ENCODE peak calls at places on chromosome 11, in ten cellular contexts. E, Q, S, Y, M, D, A, I, V and T are unnamed samples.

GRCh38 chr11:59680287-59681154 is 11.7 kb upstream of the PATL1 start:
- DNase-seq in M (peak; percentile 44), Q (peak; percentile 75), I (peak; percentile 76), S (peak; percentile 85), V (peak; percentile 83), E (peak; percentile 82), Y (peak; percentile 20), A (peak; percentile 81), D (peak; percentile 54), T (peak; percentile 84)

GRCh38 chr11:77046060-77046501 is 11.9 kb downstream of the B3GNT6 start:
- DNase-seq in E (no peak), Y (no peak), I (peak; percentile 50), V (no peak), Q (peak; percentile 87), A (peak; percentile 5), M (no peak), S (peak; percentile 63), D (peak; percentile 70), T (peak; percentile 47)

GRCh38 chr11:2531987-2532703 is 87.3 kb downstream of the KCNQ1 start:
- DNase-seq in S (no peak), V (no peak), I (no peak), Y (no peak), M (no peak), E (no peak), A (no peak), D (no peak), Q (no peak), T (no peak)

GRCh38 chr11:121655481-121656332 is 202.9 kb upstream of the SORL1-AS1 start:
- DNase-seq in Q (peak; percentile 72), I (peak; percentile 85), D (peak; percentile 92), Y (peak; percentile 25), A (peak; percentile 99), E (peak; percentile 99), V (peak; percentile 99), S (peak; percentile 88), M (peak; percentile 80), T (peak; percentile 79)

GRCh38 chr11:35647535-35648092 is 15.0 kb upstream of the TRIM44 start:
- DNase-seq in Y (no peak), Q (no peak), I (no peak), M (no peak), E (no peak), V (no peak), A (no peak), D (no peak), S (no peak), T (no peak)

GRCh38 chr11:134261626-134262488 is 8.5 kb downstream of the ACAD8 start:
- DNase-seq in M (no peak), D (peak; percentile 57), Y (no peak), A (peak; percentile 25), V (no peak), Q (peak; percentile 51), S (peak; percentile 31), E (peak; percentile 16), I (no peak), T (peak; percentile 42)

GRCh38 chr11:120832609-120833221 is 191.2 kb upstream of the TBCEL start:
- DNase-seq in I (no peak), Y (no peak), Q (no peak), D (peak; percentile 40), M (no peak), E (no peak), A (no peak), V (no peak), S (no peak), T (no peak)

GRCh38 chr11:9566561-9567063 is 6.9 kb upstream of the WEE1 start:
- DNase-seq in D (no peak), A (peak; percentile 58), V (peak; percentile 88), Q (no peak), I (no peak), Y (no peak), S (peak; percentile 78), M (no peak), E (peak; percentile 58), T (no peak)

GRCh38 chr11:44737686-44738085 is 10.9 kb downstream of the TSPAN18 start:
- DNase-seq in D (no peak), Q (no peak), Y (no peak), A (no peak), I (no peak), E (no peak), M (no peak), S (no peak), V (no peak), T (no peak)

GRCh38 chr11:1299621-1300020 is 9.8 kb downstream of the TOLLIP start:
- DNase-seq in I (no peak), A (no peak), Y (no peak), M (peak; percentile 17), Q (no peak), E (no peak), D (no peak), S (no peak), V (no peak), T (no peak)

GRCh38 chr11:61347916-61348461 is 13.7 kb downstream of the CYB561A3 start:
- DNase-seq in M (no peak), Q (no peak), I (peak; percentile 57), S (no peak), V (no peak), A (peak; percentile 41), Y (no peak), D (no peak), E (no peak), T (no peak)

GRCh38 chr11:133818302-133818701 is 27.0 kb downstream of the SPATA19 start:
- DNase-seq in A (no peak), I (no peak), S (no peak), E (no peak), Y (no peak), D (no peak), Q (no peak), V (no peak), M (no peak), T (no peak)

GRCh38 chr11:63937713-63938480 is 905 bp upstream of the NAA40 start:
- DNase-seq in M (no peak), E (no peak), V (no peak), A (no peak), S (no peak), Q (peak; percentile 87), I (no peak), D (no peak), Y (no peak), T (peak; percentile 61)

DNA sequence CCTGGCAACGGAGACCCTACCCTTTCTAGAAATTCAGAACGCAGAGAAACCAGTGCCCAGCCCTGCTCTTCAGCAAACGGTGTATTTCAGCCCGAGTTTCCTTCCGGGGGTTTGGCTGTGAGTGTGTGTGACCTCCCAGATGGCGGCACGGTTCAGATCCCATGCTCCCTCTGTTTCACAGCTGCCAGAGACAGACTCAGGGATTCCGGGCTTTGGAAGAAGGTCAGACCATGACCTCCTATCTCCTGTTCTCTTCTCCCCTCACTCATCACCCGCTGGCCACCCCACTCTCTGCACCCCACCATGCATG is 256.3 kb upstream of the CADM1 start:
- DNase-seq in D (no peak), V (no peak), M (no peak), I (no peak), E (no peak), A (no peak), S (no peak), Q (no peak), Y (no peak), T (no peak)
- H3K4me3 ChIP-seq in D (peak overlapping the region; percentile 49), V (peak overlapping the region; percentile 53), M (peak overlapping the region; percentile 80), I (no peak overlapping the region), E (peak overlapping the region; percentile 53), A (no peak overlapping the region), S (peak overlapping the region; percentile 46), Q (no peak overlapping the region), Y (no peak overlapping the region), T (no peak overlapping the region)

GRCh38 chr11:112723676-112724075 is 237.5 kb upstream of the NCAM1 start:
- DNase-seq in M (no peak), Y (no peak), V (no peak), E (no peak), D (no peak), Q (no peak), S (no peak), A (no peak), I (no peak), T (no peak)

GRCh38 chr11:112715091-112715490 is 246.1 kb upstream of the NCAM1 start:
- DNase-seq in E (peak; percentile 42), Q (no peak), Y (no peak), A (no peak), M (no peak), S (no peak), D (no peak), I (no peak), V (no peak), T (no peak)

GRCh38 chr11:112722876-112723275 is 238.3 kb upstream of the NCAM1 start:
- DNase-seq in I (no peak), S (no peak), M (no peak), Y (no peak), A (no peak), Q (no peak), V (no peak), D (no peak), E (no peak), T (no peak)

GRCh38 chr11:112719736-112720525 is 241.3 kb upstream of the NCAM1 start:
- DNase-seq in A (no peak), Q (no peak), V (no peak), I (no peak), S (no peak), D (no peak), Y (no peak), M (no peak), E (peak; percentile 20), T (no peak)

GRCh38 chr11:112718483-112718882 is 242.7 kb upstream of the NCAM1 start:
- DNase-seq in I (no peak), Y (no peak), D (no peak), Q (no peak), V (no peak), A (no peak), E (peak; percentile 64), M (no peak), S (no peak), T (no peak)
- TF ChIP-seq CTCF in I (no peak), Y (no peak), D (no peak), Q (no peak), V (no peak), A (no peak), E (no peak), M (no peak), S (no peak), T (no peak)

DNA sequence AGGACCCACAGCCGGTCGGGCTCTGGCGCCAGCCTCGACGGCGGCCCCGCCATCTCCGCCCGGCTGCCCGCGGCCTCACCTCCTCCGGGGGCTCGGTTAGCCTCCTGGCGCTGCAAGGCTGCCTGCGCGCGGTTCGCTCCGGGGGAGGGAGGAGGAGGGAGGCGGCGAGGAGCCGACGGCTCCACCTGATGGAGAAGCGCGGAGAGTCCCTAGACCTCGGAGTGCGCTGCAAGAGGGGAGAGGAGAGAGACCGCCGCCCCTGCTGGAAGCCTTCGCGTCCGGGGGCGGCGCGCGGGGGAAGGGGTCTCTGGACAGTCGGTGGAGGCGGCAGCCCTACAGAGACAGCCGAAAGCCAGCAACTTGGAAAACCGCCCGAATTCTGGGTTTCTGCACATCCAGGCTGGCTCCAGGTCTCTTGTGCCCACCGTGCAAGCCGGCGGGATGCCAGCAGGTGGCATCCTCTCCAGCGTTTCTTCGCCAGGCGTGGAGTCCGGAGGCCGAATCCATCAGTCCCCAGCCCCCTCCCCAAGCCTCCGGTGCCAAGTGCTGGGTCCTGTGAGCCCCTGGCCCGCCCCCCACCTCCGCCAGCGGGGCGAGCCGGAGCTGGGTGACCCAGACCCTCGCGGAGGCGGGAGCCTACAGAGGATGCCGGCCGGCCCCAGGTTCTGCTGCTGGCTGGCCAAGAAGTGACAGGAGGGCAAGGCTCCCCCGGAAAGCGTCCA is 2.9 kb upstream of the KIRREL3 start:
- DNase-seq in Y (no peak), A (no peak), S (peak; percentile 78), Q (peak; percentile 69), E (peak; percentile 37), I (no peak), D (peak; percentile 75), M (no peak), V (peak; percentile 58), T (peak; percentile 19)
- H3K4me3 ChIP-seq in Y (no peak overlapping the region), A (no peak overlapping the region), S (peak overlapping the region; percentile 3), Q (peak overlapping the region; percentile 41), E (peak overlapping the region; percentile 56), I (no peak overlapping the region), D (peak overlapping the region; percentile 53), M (peak overlapping the region; percentile 25), V (peak overlapping the region; percentile 41), T (no peak overlapping the region)

GRCh38 chr11:86688398-86689179 is 16.2 kb upstream of the ME3 start:
- DNase-seq in S (no peak), Q (no peak), Y (peak; percentile 24), M (no peak), I (peak; percentile 23), E (peak; percentile 93), A (peak; percentile 31), D (no peak), V (peak; percentile 91), T (peak; percentile 60)
- TF ChIP-seq CTCF in S (no peak), Q (no peak), Y (no peak), M (no peak), I (no peak), E (no peak), A (no peak), D (no peak), V (no peak), T (no peak)